ENCODE peak calls at places on chromosomes 11 and 22, in seven cellular contexts. P is neuronal stem cell, S is mesendoderm, K is H9, Y is mesenchymal stem cell, E is H1, N is IMR-90. O is an unnamed sample.

GRCh38 chr11:14310696-14311095 is 48.3 kb downstream of the RRAS2 start:
- DNase-seq in P (no peak), S (no peak), K (no peak), Y (peak), E (no peak), N (peak), O (no peak)

GRCh38 chr11:58788355-58789023 is 56.0 kb downstream of the GLYATL2 start:
- DNase-seq in P (peak), S (peak), K (peak), Y (peak), E (no peak), N (peak), O (peak)

GRCh38 chr11:413120-414081 is 1.4 kb downstream of the SIGIRR start:
- DNase-seq in P (no peak), S (no peak), K (no peak), Y (no peak), E (no peak), N (no peak), O (no peak)

GRCh38 chr11:65417702-65418430 is 4.7 kb upstream of the NEAT1 start:
- DNase-seq in P (no peak), S (peak), K (no peak), Y (peak), E (no peak), N (peak), O (no peak)

GRCh38 chr11:118908931-118909618 is 16.7 kb downstream of the BCL9L start:
- DNase-seq in P (no peak), S (peak), K (peak), Y (peak), E (no peak), N (peak), O (no peak)

GRCh38 chr11:63598556-63598955 is 15.7 kb downstream of the PLAAT3 start:
- DNase-seq in P (no peak), S (no peak), K (no peak), Y (no peak), E (no peak), N (no peak), O (no peak)

GRCh38 chr22:36286096-36286957 is 33.4 kb downstream of the APOL1 start:
- DNase-seq in P (peak), S (peak), K (peak), Y (peak), E (peak), N (peak), O (peak)

GRCh38 chr11:92886243-92886905 is 83.1 kb upstream of the MTNR1B start:
- DNase-seq in P (peak), S (peak), K (no peak), Y (peak), E (no peak), N (peak), O (peak)

GRCh38 chr11:10693509-10694071 is at the start of gene IRAG1:
- DNase-seq in P (no peak), S (peak), K (no peak), Y (peak), E (no peak), N (peak), O (no peak)

GRCh38 chr11:64333556-64333955 is 6.4 kb upstream of the CCDC88B start:
- DNase-seq in P (no peak), S (no peak), K (no peak), Y (no peak), E (no peak), N (no peak), O (no peak)

GRCh38 chr11:80632156-80632555 is 1191.3 kb upstream of the TENM4 start:
- DNase-seq in P (no peak), S (peak), K (no peak), Y (no peak), E (no peak), N (no peak), O (no peak)

GRCh38 chr11:12042215-12042676 is 33.8 kb upstream of the DKK3 start:
- DNase-seq in P (no peak), S (peak), K (no peak), Y (peak), E (no peak), N (peak), O (peak)

GRCh38 chr11:102733232-102733875 is 8.6 kb upstream of the MMP8 start:
- DNase-seq in P (peak), S (peak), K (peak), Y (peak), E (peak), N (peak), O (peak)

GRCh38 chr11:80873309-80873999 is 1432.6 kb upstream of the TENM4 start:
- DNase-seq in P (no peak), S (no peak), K (no peak), Y (peak), E (no peak), N (no peak), O (no peak)

GRCh38 chr11:67291481-67292381 is 2.6 kb downstream of the ANKRD13D start:
- DNase-seq in P (no peak), S (no peak), K (no peak), Y (no peak), E (no peak), N (no peak), O (no peak)

GRCh38 chr11:74460481-74461154 is 6.7 kb downstream of the KCNE3 start:
- DNase-seq in P (no peak), S (no peak), K (no peak), Y (no peak), E (no peak), N (peak), O (peak)

GRCh38 chr22:46815896-46816721 is 53.7 kb downstream of the TBC1D22A start:
- DNase-seq in P (no peak), S (peak), K (no peak), Y (peak), E (no peak), N (peak), O (no peak)

GRCh38 chr22:31625661-31626426 is 36.2 kb downstream of the PISD start:
- DNase-seq in P (peak), S (peak), K (peak), Y (no peak), E (no peak), N (peak), O (no peak)

GRCh38 chr11:77819921-77820564 is 479 bp downstream of the RSF1 start:
- DNase-seq in P (peak), S (peak), K (peak), Y (peak), E (peak), N (peak), O (peak)

GRCh38 chr11:94762208-94762607 is 5.9 kb upstream of the AMOTL1 start:
- DNase-seq in P (no peak), S (peak), K (no peak), Y (no peak), E (no peak), N (no peak), O (no peak)

GRCh38 chr22:27995801-27996528 is 76.9 kb upstream of the PITPNB start:
- DNase-seq in P (no peak), S (no peak), K (no peak), Y (no peak), E (no peak), N (no peak), O (no peak)
- H4K8ac ChIP-seq in P (no peak), S (no peak), K (no peak), Y (no peak), E (no peak), N (no peak), O (no peak)

GRCh38 chr22:41178425-41178975 is 26.6 kb upstream of the L3MBTL2 start:
- DNase-seq in P (no peak), S (no peak), K (no peak), Y (no peak), E (no peak), N (no peak), O (no peak)
- H4K8ac ChIP-seq in P (no peak), S (no peak), K (no peak), Y (no peak), E (no peak), N (no peak), O (no peak)

DNA sequence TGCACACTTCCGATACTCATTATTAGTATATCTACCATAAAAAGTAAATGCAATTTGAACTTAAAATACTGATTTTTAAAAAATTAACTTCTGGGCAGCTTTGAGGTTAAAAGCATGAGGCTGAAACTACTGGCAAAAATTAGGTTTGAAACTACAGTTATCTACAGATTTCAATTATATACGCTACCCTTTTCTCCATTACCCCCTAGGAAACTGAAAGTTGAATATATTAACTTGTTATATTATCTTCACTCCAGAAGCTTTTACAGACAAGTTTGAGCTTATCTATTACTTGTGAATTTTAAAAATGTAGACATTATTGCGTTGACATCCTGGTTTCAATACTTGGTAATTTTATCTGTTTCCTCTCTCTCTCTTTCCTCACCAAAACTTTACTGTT is 96.7 kb upstream of the DDI1 start:
- DNase-seq in P (no peak), S (no peak), K (no peak), Y (no peak), E (no peak), N (no peak), O (no peak)
- H4K8ac ChIP-seq in P (no peak), S (no peak), K (no peak), Y (no peak), E (no peak), N (no peak), O (no peak)

DNA sequence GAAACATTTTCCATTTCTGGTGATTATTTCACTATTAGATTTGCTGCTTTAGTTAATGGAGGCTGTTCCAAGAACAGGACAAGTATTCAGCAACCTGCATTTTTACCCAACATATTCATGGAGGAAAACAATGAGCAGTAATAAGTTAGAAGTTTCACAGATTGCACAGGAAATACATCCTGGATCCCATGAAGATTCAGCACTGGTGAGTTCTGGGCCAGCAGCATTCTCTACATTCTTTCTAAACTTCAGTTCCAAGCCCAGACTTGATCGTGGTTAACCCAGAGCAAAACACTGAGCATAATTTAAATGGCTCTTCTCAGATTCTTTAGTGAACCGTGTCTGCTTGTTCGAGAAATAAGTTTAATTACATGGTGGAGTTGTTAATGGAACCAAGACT is 3.8 kb downstream of the FJX1 start:
- DNase-seq in P (no peak), S (peak), K (no peak), Y (peak), E (no peak), N (peak), O (peak)
- H4K8ac ChIP-seq in P (no peak), S (no peak), K (no peak), Y (no peak), E (no peak), N (peak), O (no peak)

DNA sequence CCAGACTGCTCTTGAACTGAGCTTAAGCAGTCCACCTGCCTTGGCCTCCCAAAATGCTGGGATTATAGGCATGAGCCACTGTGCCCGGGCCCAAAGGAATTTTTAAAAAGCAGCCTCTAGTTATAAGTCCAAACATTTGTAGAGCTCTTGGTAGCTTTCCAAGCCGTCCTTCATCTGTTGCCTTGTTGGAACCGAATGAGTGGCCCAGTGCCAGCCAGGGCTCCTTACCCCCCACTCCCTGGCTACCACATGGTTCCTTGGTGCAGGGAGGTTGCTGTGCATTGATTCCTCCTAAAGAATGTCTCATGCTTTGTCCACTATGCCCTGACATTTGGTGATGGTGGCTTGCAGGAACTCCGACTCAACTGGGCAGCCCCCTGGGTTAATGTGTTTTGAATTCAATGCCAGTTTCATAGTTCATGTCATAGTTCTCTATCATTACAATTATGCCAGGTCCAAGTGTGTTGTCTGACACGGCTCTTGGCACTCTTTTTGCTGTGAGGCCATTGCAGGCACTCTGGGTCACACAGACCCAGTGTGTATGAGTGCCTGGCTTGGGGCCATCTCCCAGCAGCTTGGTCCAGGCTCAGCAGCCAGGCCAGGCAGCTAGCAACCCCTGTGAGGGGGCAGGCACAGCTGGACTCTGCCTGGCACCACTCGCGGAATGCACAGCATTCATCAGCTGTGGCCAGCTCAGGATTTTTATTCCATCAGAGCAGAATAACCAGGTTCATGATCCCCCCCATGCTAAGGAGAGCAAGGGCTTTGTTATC is 13.3 kb upstream of the MICALL1 start:
- DNase-seq in P (no peak), S (no peak), K (no peak), Y (no peak), E (no peak), N (no peak), O (no peak)
- H4K8ac ChIP-seq in P (no peak), S (no peak), K (no peak), Y (no peak), E (no peak), N (no peak), O (peak)

GRCh38 chr11:33996498-33997454 is 54.8 kb upstream of the CAPRIN1 start:
- DNase-seq in P (peak), S (peak), K (peak), Y (peak), E (peak), N (peak), O (peak)
- H4K8ac ChIP-seq in P (no peak), S (no peak), K (no peak), Y (no peak), E (no peak), N (no peak), O (no peak)

GRCh38 chr22:48398181-48398905 is 1429.3 kb downstream of the BRD1 start:
- DNase-seq in P (no peak), S (no peak), K (no peak), Y (no peak), E (no peak), N (no peak), O (no peak)
- H4K8ac ChIP-seq in P (no peak), S (no peak), K (no peak), Y (no peak), E (no peak), N (no peak), O (no peak)

GRCh38 chr11:33636104-33636503 is 64.5 kb downstream of the C11orf91 start:
- DNase-seq in P (no peak), S (no peak), K (no peak), Y (no peak), E (no peak), N (no peak), O (peak)
- H4K8ac ChIP-seq in P (no peak), S (no peak), K (no peak), Y (no peak), E (no peak), N (peak), O (no peak)

O was measured in trophoblast cell.